ENCODE peak calls at places on chromosomes 4 and X, in ten cellular contexts. One of them, this sample, is unnamed. For H3K4me1, the result is how much of the 10 kb centered on the place peaks cover.

GRCh38 chrX:12423346-12423745 is 285.1 kb downstream of the FRMPD4 start:
- DNase-seq in left ventricle myocardium inferior: no peak
- DNase-seq in sigmoid colon: no peak
- DNase-seq in endothelial cell of umbilical vein: peak
- DNase-seq in tibial artery: no peak
- DNase-seq in fibroblast of lung: no peak
- DNase-seq in CD8-positive, alpha-beta T cell: no peak
- DNase-seq in pancreas: no peak
- DNase-seq in uterus: no peak
- DNase-seq in testis: no peak
- DNase-seq in this sample: no peak

GRCh38 chrX:142076633-142077032 is 128.5 kb downstream of the MAGEC2 start:
- DNase-seq in pancreas: no peak
- DNase-seq in uterus: no peak
- DNase-seq in sigmoid colon: no peak
- DNase-seq in CD8-positive, alpha-beta T cell: no peak
- DNase-seq in endothelial cell of umbilical vein: no peak
- DNase-seq in fibroblast of lung: no peak
- DNase-seq in left ventricle myocardium inferior: no peak
- DNase-seq in testis: no peak
- DNase-seq in tibial artery: no peak
- DNase-seq in this sample: no peak

GRCh38 chrX:29241831-29242230 is 654.6 kb downstream of the IL1RAPL1 start:
- DNase-seq in sigmoid colon: no peak
- DNase-seq in CD8-positive, alpha-beta T cell: no peak
- DNase-seq in testis: no peak
- DNase-seq in fibroblast of lung: peak
- DNase-seq in uterus: no peak
- DNase-seq in pancreas: no peak
- DNase-seq in endothelial cell of umbilical vein: no peak
- DNase-seq in left ventricle myocardium inferior: no peak
- DNase-seq in tibial artery: no peak
- DNase-seq in this sample: no peak

GRCh38 chr4:153034681-153035080 is 98.6 kb downstream of the FHDC1 start:
- DNase-seq in endothelial cell of umbilical vein: no peak
- DNase-seq in sigmoid colon: no peak
- DNase-seq in pancreas: no peak
- DNase-seq in left ventricle myocardium inferior: no peak
- DNase-seq in uterus: no peak
- DNase-seq in tibial artery: no peak
- DNase-seq in fibroblast of lung: no peak
- DNase-seq in testis: no peak
- DNase-seq in CD8-positive, alpha-beta T cell: no peak
- DNase-seq in this sample: no peak

GRCh38 chr4:75686346-75686745 is 13.1 kb upstream of the G3BP2 start:
- DNase-seq in fibroblast of lung: no peak
- DNase-seq in uterus: no peak
- DNase-seq in pancreas: no peak
- DNase-seq in testis: no peak
- DNase-seq in CD8-positive, alpha-beta T cell: peak
- DNase-seq in tibial artery: no peak
- DNase-seq in endothelial cell of umbilical vein: no peak
- DNase-seq in sigmoid colon: no peak
- DNase-seq in left ventricle myocardium inferior: no peak
- DNase-seq in this sample: no peak

GRCh38 chrX:16208601-16209000 is 41.3 kb downstream of the MAGEB17 start:
- DNase-seq in uterus: no peak
- DNase-seq in endothelial cell of umbilical vein: no peak
- DNase-seq in pancreas: no peak
- DNase-seq in left ventricle myocardium inferior: no peak
- DNase-seq in fibroblast of lung: no peak
- DNase-seq in tibial artery: no peak
- DNase-seq in testis: no peak
- DNase-seq in CD8-positive, alpha-beta T cell: no peak
- DNase-seq in sigmoid colon: no peak
- DNase-seq in this sample: no peak

GRCh38 chrX:40552768-40553167 is 28.0 kb upstream of the ATP6AP2 start:
- DNase-seq in pancreas: no peak
- DNase-seq in left ventricle myocardium inferior: no peak
- DNase-seq in testis: no peak
- DNase-seq in uterus: no peak
- DNase-seq in fibroblast of lung: peak
- DNase-seq in tibial artery: no peak
- DNase-seq in CD8-positive, alpha-beta T cell: no peak
- DNase-seq in sigmoid colon: no peak
- DNase-seq in endothelial cell of umbilical vein: no peak
- DNase-seq in this sample: no peak

GRCh38 chr4:2068566-2068965 is 9.4 kb downstream of the NAT8L start:
- DNase-seq in pancreas: no peak
- DNase-seq in tibial artery: no peak
- DNase-seq in endothelial cell of umbilical vein: no peak
- DNase-seq in CD8-positive, alpha-beta T cell: no peak
- DNase-seq in uterus: no peak
- DNase-seq in fibroblast of lung: no peak
- DNase-seq in left ventricle myocardium inferior: no peak
- DNase-seq in sigmoid colon: peak
- DNase-seq in testis: no peak
- DNase-seq in this sample: peak

GRCh38 chrX:16144420-16144819 is 21.1 kb downstream of the GRPR start:
- DNase-seq in CD8-positive, alpha-beta T cell: no peak
- DNase-seq in sigmoid colon: no peak
- DNase-seq in left ventricle myocardium inferior: no peak
- DNase-seq in testis: no peak
- DNase-seq in tibial artery: no peak
- DNase-seq in pancreas: no peak
- DNase-seq in uterus: no peak
- DNase-seq in fibroblast of lung: no peak
- DNase-seq in endothelial cell of umbilical vein: no peak
- DNase-seq in this sample: no peak

GRCh38 chr4:49063670-49064069 is 77.6 kb downstream of the CWH43 start:
- DNase-seq in uterus: no peak
- DNase-seq in tibial artery: no peak
- DNase-seq in CD8-positive, alpha-beta T cell: no peak
- DNase-seq in pancreas: no peak
- DNase-seq in left ventricle myocardium inferior: no peak
- DNase-seq in endothelial cell of umbilical vein: no peak
- DNase-seq in testis: no peak
- DNase-seq in fibroblast of lung: no peak
- DNase-seq in sigmoid colon: no peak
- DNase-seq in this sample: no peak

GRCh38 chr4:56619160-56619559 is 61.9 kb downstream of the HOPX start:
- DNase-seq in fibroblast of lung: peak
- DNase-seq in pancreas: no peak
- DNase-seq in tibial artery: no peak
- DNase-seq in left ventricle myocardium inferior: no peak
- DNase-seq in CD8-positive, alpha-beta T cell: no peak
- DNase-seq in sigmoid colon: no peak
- DNase-seq in endothelial cell of umbilical vein: peak
- DNase-seq in testis: no peak
- DNase-seq in uterus: no peak
- DNase-seq in this sample: no peak

GRCh38 chr4:86300516-86300915 is 59.3 kb downstream of the MAPK10 start:
- DNase-seq in pancreas: no peak
- DNase-seq in uterus: no peak
- DNase-seq in CD8-positive, alpha-beta T cell: no peak
- DNase-seq in fibroblast of lung: no peak
- DNase-seq in sigmoid colon: no peak
- DNase-seq in testis: no peak
- DNase-seq in endothelial cell of umbilical vein: no peak
- DNase-seq in tibial artery: no peak
- DNase-seq in left ventricle myocardium inferior: no peak
- DNase-seq in this sample: no peak

GRCh38 chr4:125368161-125368560 is 53.4 kb downstream of the FAT4 start:
- DNase-seq in tibial artery: no peak
- DNase-seq in pancreas: no peak
- DNase-seq in endothelial cell of umbilical vein: peak
- DNase-seq in fibroblast of lung: peak
- DNase-seq in uterus: no peak
- DNase-seq in testis: no peak
- DNase-seq in sigmoid colon: no peak
- DNase-seq in CD8-positive, alpha-beta T cell: no peak
- DNase-seq in left ventricle myocardium inferior: no peak
- DNase-seq in this sample: no peak

GRCh38 chrX:36856849-36857248 is 151.3 kb upstream of the FAM47C start:
- DNase-seq in CD8-positive, alpha-beta T cell: no peak
- DNase-seq in sigmoid colon: no peak
- DNase-seq in endothelial cell of umbilical vein: no peak
- DNase-seq in pancreas: no peak
- DNase-seq in uterus: no peak
- DNase-seq in tibial artery: no peak
- DNase-seq in fibroblast of lung: peak
- DNase-seq in testis: no peak
- DNase-seq in left ventricle myocardium inferior: no peak
- DNase-seq in this sample: no peak

GRCh38 chrX:1387141-1387776 is 4.7 kb downstream of the SLC25A6 start:
- DNase-seq in pancreas: no peak
- DNase-seq in uterus: no peak
- DNase-seq in testis: peak
- DNase-seq in left ventricle myocardium inferior: no peak
- DNase-seq in tibial artery: no peak
- DNase-seq in fibroblast of lung: no peak
- DNase-seq in sigmoid colon: peak
- DNase-seq in endothelial cell of umbilical vein: no peak
- DNase-seq in CD8-positive, alpha-beta T cell: no peak
- DNase-seq in this sample: no peak

GRCh38 chr4:3348621-3349020 is 55.8 kb downstream of the RGS12 start:
- DNase-seq in tibial artery: no peak
- DNase-seq in CD8-positive, alpha-beta T cell: no peak
- DNase-seq in sigmoid colon: no peak
- DNase-seq in testis: no peak
- DNase-seq in left ventricle myocardium inferior: no peak
- DNase-seq in fibroblast of lung: no peak
- DNase-seq in uterus: no peak
- DNase-seq in endothelial cell of umbilical vein: no peak
- DNase-seq in pancreas: peak
- DNase-seq in this sample: no peak

GRCh38 chrX:69215161-69215560 is 49.9 kb upstream of the PJA1 start:
- DNase-seq in tibial artery: no peak
- DNase-seq in fibroblast of lung: no peak
- DNase-seq in CD8-positive, alpha-beta T cell: no peak
- DNase-seq in sigmoid colon: no peak
- DNase-seq in endothelial cell of umbilical vein: no peak
- DNase-seq in uterus: no peak
- DNase-seq in left ventricle myocardium inferior: no peak
- DNase-seq in pancreas: no peak
- DNase-seq in testis: no peak
- DNase-seq in this sample: no peak

GRCh38 chr4:68906238-68907137 is 45.1 kb downstream of the UGT2A3 start:
- DNase-seq in left ventricle myocardium inferior: no peak
- DNase-seq in testis: peak
- DNase-seq in fibroblast of lung: no peak
- DNase-seq in uterus: no peak
- DNase-seq in pancreas: peak
- DNase-seq in endothelial cell of umbilical vein: no peak
- DNase-seq in sigmoid colon: no peak
- DNase-seq in CD8-positive, alpha-beta T cell: no peak
- DNase-seq in tibial artery: no peak
- DNase-seq in this sample: no peak
- H3K4me3 ChIP-seq in left ventricle myocardium inferior: peak
- H3K4me3 ChIP-seq in testis: peak
- H3K4me3 ChIP-seq in fibroblast of lung: no peak
- H3K4me3 ChIP-seq in uterus: no peak
- H3K4me3 ChIP-seq in pancreas: peak
- H3K4me3 ChIP-seq in endothelial cell of umbilical vein: no peak
- H3K4me3 ChIP-seq in sigmoid colon: no peak
- H3K4me3 ChIP-seq in CD8-positive, alpha-beta T cell: no peak
- H3K4me3 ChIP-seq in tibial artery: peak
- H3K4me3 ChIP-seq in this sample: peak

GRCh38 chr4:133464311-133464710 is 315.2 kb downstream of the PCDH10 start:
- DNase-seq in tibial artery: no peak
- DNase-seq in endothelial cell of umbilical vein: no peak
- DNase-seq in left ventricle myocardium inferior: no peak
- DNase-seq in testis: no peak
- DNase-seq in uterus: no peak
- DNase-seq in CD8-positive, alpha-beta T cell: no peak
- DNase-seq in fibroblast of lung: peak
- DNase-seq in pancreas: no peak
- DNase-seq in sigmoid colon: no peak
- DNase-seq in this sample: no peak

GRCh38 chr4:133467290-133467947 is 318.3 kb downstream of the PCDH10 start:
- DNase-seq in uterus: no peak
- DNase-seq in testis: no peak
- DNase-seq in left ventricle myocardium inferior: no peak
- DNase-seq in tibial artery: no peak
- DNase-seq in fibroblast of lung: no peak
- DNase-seq in CD8-positive, alpha-beta T cell: no peak
- DNase-seq in pancreas: no peak
- DNase-seq in endothelial cell of umbilical vein: no peak
- DNase-seq in sigmoid colon: no peak
- DNase-seq in this sample: no peak

DNA sequence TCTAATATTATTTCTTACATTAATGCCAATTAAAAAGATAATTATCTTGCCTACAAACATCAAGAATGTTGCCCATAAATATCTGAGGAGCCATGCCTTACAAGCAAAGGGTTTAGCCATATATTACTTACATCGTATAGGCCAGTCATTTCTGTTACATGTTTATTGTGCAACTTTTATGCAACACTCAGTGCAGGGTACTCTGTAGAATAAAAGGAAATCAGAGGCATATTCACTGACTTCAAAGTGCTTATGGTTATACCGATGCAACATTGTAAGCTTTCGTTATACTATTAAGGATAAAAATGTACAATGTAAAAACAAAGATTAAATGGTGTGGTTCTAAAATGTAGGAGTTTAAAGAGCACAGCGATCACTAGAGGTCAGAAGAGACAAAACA is 315.9 kb downstream of the PCDH10 start:
- DNase-seq in fibroblast of lung: peak
- DNase-seq in testis: no peak
- DNase-seq in left ventricle myocardium inferior: no peak
- DNase-seq in tibial artery: no peak
- DNase-seq in endothelial cell of umbilical vein: no peak
- DNase-seq in pancreas: no peak
- DNase-seq in sigmoid colon: no peak
- DNase-seq in uterus: no peak
- DNase-seq in CD8-positive, alpha-beta T cell: no peak
- DNase-seq in this sample: no peak
- TF ChIP-seq CTCF in fibroblast of lung: no peak
- TF ChIP-seq CTCF in testis: no peak
- TF ChIP-seq CTCF in left ventricle myocardium inferior: no peak
- TF ChIP-seq CTCF in tibial artery: no peak
- TF ChIP-seq CTCF in endothelial cell of umbilical vein: no peak
- TF ChIP-seq CTCF in pancreas: no peak
- TF ChIP-seq CTCF in sigmoid colon: no peak
- TF ChIP-seq CTCF in uterus: no peak
- TF ChIP-seq CTCF in CD8-positive, alpha-beta T cell: no peak
- TF ChIP-seq CTCF in this sample: no peak

GRCh38 chr4:94410678-94411206 is 41.0 kb upstream of the PDLIM5 start:
- DNase-seq in CD8-positive, alpha-beta T cell: no peak
- DNase-seq in tibial artery: peak
- DNase-seq in endothelial cell of umbilical vein: no peak
- DNase-seq in sigmoid colon: peak
- DNase-seq in pancreas: no peak
- DNase-seq in fibroblast of lung: peak
- DNase-seq in left ventricle myocardium inferior: peak
- DNase-seq in uterus: peak
- DNase-seq in testis: peak
- DNase-seq in this sample: peak
- H3K4me1 ChIP-seq in CD8-positive, alpha-beta T cell: under half
- H3K4me1 ChIP-seq in tibial artery: half or more
- H3K4me1 ChIP-seq in endothelial cell of umbilical vein: under half
- H3K4me1 ChIP-seq in sigmoid colon: under half
- H3K4me1 ChIP-seq in pancreas: under half
- H3K4me1 ChIP-seq in fibroblast of lung: under half
- H3K4me1 ChIP-seq in left ventricle myocardium inferior: half or more
- H3K4me1 ChIP-seq in uterus: under half
- H3K4me1 ChIP-seq in testis: under half
- H3K4me1 ChIP-seq in this sample: under half

GRCh38 chr4:61201562-61202099 is 1.5 kb downstream of the ADGRL3 start:
- DNase-seq in uterus: peak
- DNase-seq in endothelial cell of umbilical vein: no peak
- DNase-seq in left ventricle myocardium inferior: peak
- DNase-seq in CD8-positive, alpha-beta T cell: no peak
- DNase-seq in sigmoid colon: peak
- DNase-seq in pancreas: no peak
- DNase-seq in fibroblast of lung: peak
- DNase-seq in testis: peak
- DNase-seq in tibial artery: no peak
- DNase-seq in this sample: peak
- H3K4me3 ChIP-seq in uterus: peak
- H3K4me3 ChIP-seq in endothelial cell of umbilical vein: no peak
- H3K4me3 ChIP-seq in left ventricle myocardium inferior: peak
- H3K4me3 ChIP-seq in CD8-positive, alpha-beta T cell: no peak
- H3K4me3 ChIP-seq in sigmoid colon: peak
- H3K4me3 ChIP-seq in pancreas: no peak
- H3K4me3 ChIP-seq in fibroblast of lung: no peak
- H3K4me3 ChIP-seq in testis: peak
- H3K4me3 ChIP-seq in tibial artery: peak
- H3K4me3 ChIP-seq in this sample: peak